ENCODE peak calls at places on chromosomes 12 and 14, in five cellular contexts. One of them, this sample, is unnamed.

GRCh38 chr12:94795520-94795919 is 145.2 kb upstream of the TMCC3 start:
- DNase-seq in T-cell: no peak
- DNase-seq in ecto neural progenitor cell: no peak
- DNase-seq in effector memory CD4-positive, alpha-beta T cell: no peak
- DNase-seq in AG08395: peak
- DNase-seq in this sample: no peak

GRCh38 chr14:73723799-73724621 is 9.8 kb upstream of the PNMA1 start:
- DNase-seq in T-cell: no peak
- DNase-seq in ecto neural progenitor cell: no peak
- DNase-seq in effector memory CD4-positive, alpha-beta T cell: no peak
- DNase-seq in AG08395: peak
- DNase-seq in this sample: no peak

GRCh38 chr12:127810026-127810425 is 456.9 kb upstream of the TMEM132C start:
- DNase-seq in T-cell: no peak
- DNase-seq in AG08395: peak
- DNase-seq in effector memory CD4-positive, alpha-beta T cell: no peak
- DNase-seq in ecto neural progenitor cell: no peak
- DNase-seq in this sample: no peak

GRCh38 chr14:104954746-104955395 is 23.3 kb downstream of the AHNAK2 start:
- DNase-seq in ecto neural progenitor cell: no peak
- DNase-seq in T-cell: no peak
- DNase-seq in effector memory CD4-positive, alpha-beta T cell: no peak
- DNase-seq in AG08395: no peak
- DNase-seq in this sample: no peak

GRCh38 chr12:108643941-108644742 is 10.4 kb upstream of the SELPLG start:
- DNase-seq in T-cell: no peak
- DNase-seq in ecto neural progenitor cell: no peak
- DNase-seq in AG08395: peak
- DNase-seq in effector memory CD4-positive, alpha-beta T cell: no peak
- DNase-seq in this sample: no peak

GRCh38 chr12:176321-177181 is 37.4 kb downstream of the SLC6A12 start:
- DNase-seq in T-cell: no peak
- DNase-seq in ecto neural progenitor cell: no peak
- DNase-seq in effector memory CD4-positive, alpha-beta T cell: no peak
- DNase-seq in AG08395: peak
- DNase-seq in this sample: no peak

GRCh38 chr12:49748306-49748705 is 6.9 kb downstream of the TMBIM6 start:
- DNase-seq in T-cell: no peak
- DNase-seq in effector memory CD4-positive, alpha-beta T cell: no peak
- DNase-seq in ecto neural progenitor cell: no peak
- DNase-seq in AG08395: no peak
- DNase-seq in this sample: no peak

GRCh38 chr14:89418452-89418851 is 1.4 kb upstream of the FOXN3 start:
- DNase-seq in T-cell: no peak
- DNase-seq in effector memory CD4-positive, alpha-beta T cell: no peak
- DNase-seq in AG08395: no peak
- DNase-seq in ecto neural progenitor cell: no peak
- DNase-seq in this sample: no peak

GRCh38 chr14:73027546-73027945 is 640 bp upstream of the ZFYVE1 start:
- DNase-seq in T-cell: no peak
- DNase-seq in ecto neural progenitor cell: no peak
- DNase-seq in effector memory CD4-positive, alpha-beta T cell: no peak
- DNase-seq in AG08395: no peak
- DNase-seq in this sample: no peak

GRCh38 chr14:74577948-74578275 is 34.1 kb downstream of the LTBP2 start:
- DNase-seq in effector memory CD4-positive, alpha-beta T cell: no peak
- DNase-seq in ecto neural progenitor cell: no peak
- DNase-seq in T-cell: no peak
- DNase-seq in AG08395: no peak
- DNase-seq in this sample: no peak

GRCh38 chr12:51000245-51000644 is 25.9 kb downstream of the SLC11A2 start:
- DNase-seq in ecto neural progenitor cell: no peak
- DNase-seq in T-cell: no peak
- DNase-seq in AG08395: peak
- DNase-seq in effector memory CD4-positive, alpha-beta T cell: no peak
- DNase-seq in this sample: no peak

GRCh38 chr12:98355322-98355721 is 160.1 kb upstream of the TMPO start:
- DNase-seq in T-cell: no peak
- DNase-seq in ecto neural progenitor cell: no peak
- DNase-seq in effector memory CD4-positive, alpha-beta T cell: no peak
- DNase-seq in AG08395: peak
- DNase-seq in this sample: no peak

GRCh38 chr12:89073027-89073398 is 279.3 kb downstream of the DUSP6 start:
- DNase-seq in T-cell: no peak
- DNase-seq in ecto neural progenitor cell: no peak
- DNase-seq in effector memory CD4-positive, alpha-beta T cell: no peak
- DNase-seq in AG08395: peak
- DNase-seq in this sample: no peak

GRCh38 chr12:73225371-73225937 is 953.3 kb downstream of the TRHDE start:
- DNase-seq in ecto neural progenitor cell: no peak
- DNase-seq in AG08395: no peak
- DNase-seq in T-cell: no peak
- DNase-seq in effector memory CD4-positive, alpha-beta T cell: no peak
- DNase-seq in this sample: no peak

GRCh38 chr12:80445083-80445482 is 1.0 kb downstream of the PTPRQ start:
- DNase-seq in effector memory CD4-positive, alpha-beta T cell: no peak
- DNase-seq in T-cell: no peak
- DNase-seq in AG08395: peak
- DNase-seq in ecto neural progenitor cell: no peak
- DNase-seq in this sample: no peak

GRCh38 chr14:52013984-52014600 is 24.7 kb downstream of the RTRAF start:
- DNase-seq in T-cell: no peak
- DNase-seq in AG08395: no peak
- DNase-seq in ecto neural progenitor cell: peak
- DNase-seq in effector memory CD4-positive, alpha-beta T cell: no peak
- DNase-seq in this sample: no peak

GRCh38 chr12:58616618-58617017 is 303.7 kb downstream of the LRIG3 start:
- DNase-seq in T-cell: no peak
- DNase-seq in effector memory CD4-positive, alpha-beta T cell: no peak
- DNase-seq in ecto neural progenitor cell: no peak
- DNase-seq in AG08395: no peak
- DNase-seq in this sample: no peak

GRCh38 chr14:34227834-34228662 is 234.0 kb downstream of the SPTSSA start:
- DNase-seq in effector memory CD4-positive, alpha-beta T cell: peak
- DNase-seq in ecto neural progenitor cell: peak
- DNase-seq in AG08395: peak
- DNase-seq in T-cell: peak
- DNase-seq in this sample: peak

GRCh38 chr14:68111733-68112270 is 292.2 kb downstream of the RAD51B start:
- DNase-seq in AG08395: no peak
- DNase-seq in T-cell: no peak
- DNase-seq in ecto neural progenitor cell: no peak
- DNase-seq in effector memory CD4-positive, alpha-beta T cell: no peak
- DNase-seq in this sample: no peak

GRCh38 chr12:57069522-57069921 is 9.1 kb downstream of the NEMP1 start:
- DNase-seq in AG08395: peak
- DNase-seq in effector memory CD4-positive, alpha-beta T cell: peak
- DNase-seq in T-cell: peak
- DNase-seq in ecto neural progenitor cell: peak
- DNase-seq in this sample: peak

GRCh38 chr14:74140374-74140850 is 55.7 kb downstream of the LIN52 start:
- DNase-seq in AG08395: no peak
- DNase-seq in effector memory CD4-positive, alpha-beta T cell: no peak
- DNase-seq in ecto neural progenitor cell: peak
- DNase-seq in T-cell: no peak
- DNase-seq in this sample: no peak

GRCh38 chr12:55619352-55620138 is 17.1 kb upstream of the OR10P1 start:
- DNase-seq in AG08395: peak
- DNase-seq in T-cell: peak
- DNase-seq in ecto neural progenitor cell: peak
- DNase-seq in effector memory CD4-positive, alpha-beta T cell: peak
- DNase-seq in this sample: peak

GRCh38 chr12:129657179-129657578 is 246.6 kb downstream of the TMEM132D start:
- DNase-seq in AG08395: no peak
- DNase-seq in effector memory CD4-positive, alpha-beta T cell: no peak
- DNase-seq in ecto neural progenitor cell: no peak
- DNase-seq in T-cell: no peak
- DNase-seq in this sample: no peak

GRCh38 chr14:53865716-53866115 is 90.9 kb downstream of the BMP4 start:
- DNase-seq in ecto neural progenitor cell: no peak
- DNase-seq in AG08395: no peak
- DNase-seq in effector memory CD4-positive, alpha-beta T cell: no peak
- DNase-seq in T-cell: no peak
- DNase-seq in this sample: no peak

GRCh38 chr12:122006186-122006926 is 15.3 kb upstream of the BCL7A start:
- DNase-seq in ecto neural progenitor cell: no peak
- DNase-seq in T-cell: no peak
- DNase-seq in AG08395: no peak
- DNase-seq in effector memory CD4-positive, alpha-beta T cell: no peak
- DNase-seq in this sample: no peak

GRCh38 chr14:98120831-98121464 is 1151.0 kb downstream of the BCL11B start:
- DNase-seq in AG08395: no peak
- DNase-seq in effector memory CD4-positive, alpha-beta T cell: no peak
- DNase-seq in T-cell: no peak
- DNase-seq in ecto neural progenitor cell: no peak
- DNase-seq in this sample: no peak

GRCh38 chr12:123614531-123614930 is 12.6 kb downstream of the DDX55 start:
- DNase-seq in effector memory CD4-positive, alpha-beta T cell: no peak
- DNase-seq in ecto neural progenitor cell: no peak
- DNase-seq in T-cell: no peak
- DNase-seq in AG08395: peak
- DNase-seq in this sample: no peak

GRCh38 chr14:54312166-54312801 is 84.5 kb upstream of the CDKN3 start:
- DNase-seq in ecto neural progenitor cell: peak
- DNase-seq in T-cell: no peak
- DNase-seq in AG08395: peak
- DNase-seq in effector memory CD4-positive, alpha-beta T cell: no peak
- DNase-seq in this sample: no peak

GRCh38 chr14:73759183-73759713 is 45.1 kb upstream of the PNMA1 start:
- DNase-seq in AG08395: peak
- DNase-seq in T-cell: no peak
- DNase-seq in effector memory CD4-positive, alpha-beta T cell: peak
- DNase-seq in ecto neural progenitor cell: peak
- DNase-seq in this sample: peak

GRCh38 chr14:72488551-72488950 is 405.4 kb downstream of the DPF3 start:
- DNase-seq in T-cell: no peak
- DNase-seq in effector memory CD4-positive, alpha-beta T cell: no peak
- DNase-seq in AG08395: no peak
- DNase-seq in ecto neural progenitor cell: no peak
- DNase-seq in this sample: no peak

GRCh38 chr12:34219046-34219770 is 196.9 kb downstream of the ALG10 start:
- DNase-seq in effector memory CD4-positive, alpha-beta T cell: no peak
- DNase-seq in AG08395: no peak
- DNase-seq in ecto neural progenitor cell: no peak
- DNase-seq in T-cell: no peak
- DNase-seq in this sample: no peak

GRCh38 chr12:66803972-66804371 is 125.1 kb upstream of the GRIP1 start:
- DNase-seq in ecto neural progenitor cell: peak
- DNase-seq in AG08395: no peak
- DNase-seq in effector memory CD4-positive, alpha-beta T cell: no peak
- DNase-seq in T-cell: no peak
- DNase-seq in this sample: no peak